ENCODE peak calls at places on chromosomes 12 and 14, in nine cellular contexts. One of them, this sample, is unnamed.
A peak's percentile ranks its signal among the peaks of the same experiment; 100 is the strongest.

GRCh38 chr12:121668750-121669524 is 517 bp downstream of the MORN3 start:
- DNase-seq in PC-3: peak; percentile 61
- DNase-seq in K562: peak; percentile 45
- DNase-seq in astrocyte: no peak
- DNase-seq in DND-41: peak; percentile 77
- DNase-seq in neural progenitor cell: peak; percentile 86
- DNase-seq in mammary epithelial cell: no peak
- DNase-seq in HCT116: no peak
- DNase-seq in fibroblast of lung: peak; percentile 13
- DNase-seq in this sample: no peak

GRCh38 chr12:3436496-3437060 is 54.4 kb upstream of the PRMT8 start:
- DNase-seq in fibroblast of lung: no peak
- DNase-seq in mammary epithelial cell: no peak
- DNase-seq in astrocyte: no peak
- DNase-seq in neural progenitor cell: no peak
- DNase-seq in HCT116: no peak
- DNase-seq in DND-41: no peak
- DNase-seq in K562: no peak
- DNase-seq in PC-3: peak; percentile 89
- DNase-seq in this sample: no peak

GRCh38 chr12:96500686-96501085 is 11.3 kb downstream of the CFAP54 start:
- DNase-seq in HCT116: no peak
- DNase-seq in K562: no peak
- DNase-seq in astrocyte: no peak
- DNase-seq in neural progenitor cell: no peak
- DNase-seq in DND-41: no peak
- DNase-seq in mammary epithelial cell: no peak
- DNase-seq in PC-3: peak; percentile 39
- DNase-seq in fibroblast of lung: no peak
- DNase-seq in this sample: peak; percentile 64

GRCh38 chr14:65282909-65283253 is 129.6 kb upstream of the FUT8 start:
- DNase-seq in mammary epithelial cell: no peak
- DNase-seq in K562: no peak
- DNase-seq in neural progenitor cell: no peak
- DNase-seq in DND-41: no peak
- DNase-seq in fibroblast of lung: no peak
- DNase-seq in PC-3: no peak
- DNase-seq in HCT116: no peak
- DNase-seq in astrocyte: no peak
- DNase-seq in this sample: peak; percentile 54

GRCh38 chr12:116053479-116054195 is 223.9 kb downstream of the MED13L start:
- DNase-seq in mammary epithelial cell: peak; percentile 14
- DNase-seq in fibroblast of lung: peak; percentile 82
- DNase-seq in DND-41: no peak
- DNase-seq in HCT116: no peak
- DNase-seq in astrocyte: peak; percentile 84
- DNase-seq in neural progenitor cell: no peak
- DNase-seq in K562: no peak
- DNase-seq in PC-3: peak; percentile 27
- DNase-seq in this sample: no peak

GRCh38 chr12:52258335-52258901 is 16.0 kb upstream of the KRT86 start:
- DNase-seq in HCT116: no peak
- DNase-seq in neural progenitor cell: peak; percentile 78
- DNase-seq in mammary epithelial cell: no peak
- DNase-seq in PC-3: no peak
- DNase-seq in K562: no peak
- DNase-seq in astrocyte: no peak
- DNase-seq in fibroblast of lung: peak; percentile 47
- DNase-seq in DND-41: no peak
- DNase-seq in this sample: no peak

GRCh38 chr12:19517583-19517982 is 78.3 kb downstream of the AEBP2 start:
- DNase-seq in neural progenitor cell: no peak
- DNase-seq in astrocyte: no peak
- DNase-seq in HCT116: no peak
- DNase-seq in fibroblast of lung: no peak
- DNase-seq in DND-41: no peak
- DNase-seq in PC-3: no peak
- DNase-seq in mammary epithelial cell: no peak
- DNase-seq in K562: no peak
- DNase-seq in this sample: no peak

GRCh38 chr14:23177181-23177580 is 6.3 kb downstream of the SLC7A8 start:
- DNase-seq in mammary epithelial cell: no peak
- DNase-seq in fibroblast of lung: no peak
- DNase-seq in K562: no peak
- DNase-seq in PC-3: peak; percentile 15
- DNase-seq in HCT116: no peak
- DNase-seq in astrocyte: no peak
- DNase-seq in DND-41: no peak
- DNase-seq in neural progenitor cell: no peak
- DNase-seq in this sample: no peak

GRCh38 chr12:71158361-71158882 is 623 bp upstream of the TSPAN8 start:
- DNase-seq in HCT116: no peak
- DNase-seq in PC-3: peak; percentile 45
- DNase-seq in fibroblast of lung: peak; percentile 24
- DNase-seq in neural progenitor cell: no peak
- DNase-seq in mammary epithelial cell: no peak
- DNase-seq in astrocyte: peak; percentile 10
- DNase-seq in K562: no peak
- DNase-seq in DND-41: no peak
- DNase-seq in this sample: no peak

GRCh38 chr14:34350903-34351302 is 111.1 kb downstream of the SPTSSA start:
- DNase-seq in DND-41: no peak
- DNase-seq in neural progenitor cell: no peak
- DNase-seq in fibroblast of lung: no peak
- DNase-seq in PC-3: no peak
- DNase-seq in HCT116: no peak
- DNase-seq in astrocyte: no peak
- DNase-seq in mammary epithelial cell: no peak
- DNase-seq in K562: no peak
- DNase-seq in this sample: no peak

GRCh38 chr12:85279449-85280137 is 427 bp upstream of the ALX1 start:
- DNase-seq in HCT116: no peak
- DNase-seq in mammary epithelial cell: no peak
- DNase-seq in DND-41: no peak
- DNase-seq in PC-3: no peak
- DNase-seq in neural progenitor cell: peak; percentile 71
- DNase-seq in fibroblast of lung: peak; percentile 1
- DNase-seq in astrocyte: no peak
- DNase-seq in K562: no peak
- DNase-seq in this sample: no peak

GRCh38 chr12:79566452-79566851 is 124.3 kb downstream of the PAWR start:
- DNase-seq in neural progenitor cell: no peak
- DNase-seq in fibroblast of lung: peak; percentile 49
- DNase-seq in DND-41: no peak
- DNase-seq in PC-3: peak; percentile 57
- DNase-seq in astrocyte: peak; percentile 39
- DNase-seq in HCT116: no peak
- DNase-seq in mammary epithelial cell: peak; percentile 24
- DNase-seq in K562: no peak
- DNase-seq in this sample: no peak

GRCh38 chr14:31241450-31242114 is 34.0 kb upstream of the HECTD1 start:
- DNase-seq in fibroblast of lung: no peak
- DNase-seq in K562: no peak
- DNase-seq in DND-41: no peak
- DNase-seq in HCT116: no peak
- DNase-seq in astrocyte: no peak
- DNase-seq in PC-3: no peak
- DNase-seq in mammary epithelial cell: no peak
- DNase-seq in neural progenitor cell: no peak
- DNase-seq in this sample: no peak

GRCh38 chr12:91594715-91595114 is 412.1 kb upstream of the DCN start:
- DNase-seq in fibroblast of lung: no peak
- DNase-seq in mammary epithelial cell: no peak
- DNase-seq in neural progenitor cell: no peak
- DNase-seq in DND-41: no peak
- DNase-seq in PC-3: no peak
- DNase-seq in K562: no peak
- DNase-seq in astrocyte: no peak
- DNase-seq in HCT116: no peak
- DNase-seq in this sample: peak; percentile 52

DNA sequence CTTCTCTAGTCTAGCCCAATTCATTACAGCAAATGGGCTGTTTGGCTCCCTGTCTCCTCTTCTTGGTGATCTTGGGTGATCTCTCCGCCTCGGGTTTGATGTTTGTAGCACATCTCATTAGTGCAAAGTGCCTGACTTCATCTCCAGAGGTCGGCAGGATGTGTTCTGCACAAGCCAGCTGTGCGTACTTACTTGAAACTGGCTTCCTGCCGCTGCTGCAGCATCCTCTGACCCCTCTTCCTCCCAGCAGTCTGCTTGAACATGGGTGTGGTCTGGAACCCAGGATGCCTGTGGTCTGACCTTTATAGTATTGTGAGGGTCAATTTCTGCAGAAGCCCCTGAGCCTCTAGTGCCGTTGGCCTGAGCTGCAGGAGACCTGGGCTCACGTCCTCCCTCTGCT is 99.2 kb downstream of the BEGAIN start:
- DNase-seq in HCT116: no peak
- DNase-seq in mammary epithelial cell: no peak
- DNase-seq in PC-3: no peak
- DNase-seq in K562: no peak
- DNase-seq in astrocyte: no peak
- DNase-seq in fibroblast of lung: no peak
- DNase-seq in DND-41: peak; percentile 56
- DNase-seq in neural progenitor cell: no peak
- DNase-seq in this sample: no peak
- H3K9ac ChIP-seq in HCT116: no peak overlapping the region
- H3K9ac ChIP-seq in mammary epithelial cell: no peak overlapping the region
- H3K9ac ChIP-seq in PC-3: no peak overlapping the region
- H3K9ac ChIP-seq in K562: no peak overlapping the region
- H3K9ac ChIP-seq in astrocyte: no peak overlapping the region
- H3K9ac ChIP-seq in fibroblast of lung: no peak overlapping the region
- H3K9ac ChIP-seq in DND-41: no peak overlapping the region
- H3K9ac ChIP-seq in neural progenitor cell: no peak overlapping the region
- H3K9ac ChIP-seq in this sample: no peak overlapping the region

GRCh38 chr14:100860556-100861187 is 34.8 kb downstream of the MEG3 start:
- DNase-seq in neural progenitor cell: no peak
- DNase-seq in PC-3: no peak
- DNase-seq in astrocyte: no peak
- DNase-seq in mammary epithelial cell: no peak
- DNase-seq in DND-41: no peak
- DNase-seq in fibroblast of lung: no peak
- DNase-seq in HCT116: no peak
- DNase-seq in K562: no peak
- DNase-seq in this sample: no peak
- H4K20me1 ChIP-seq in neural progenitor cell: no peaks in the 10 kb centered on the region
- H4K20me1 ChIP-seq in PC-3: no peaks in the 10 kb centered on the region
- H4K20me1 ChIP-seq in astrocyte: peaks cover 98% of the 10 kb centered on the region
- H4K20me1 ChIP-seq in mammary epithelial cell: no peaks in the 10 kb centered on the region
- H4K20me1 ChIP-seq in DND-41: no peaks in the 10 kb centered on the region
- H4K20me1 ChIP-seq in fibroblast of lung: no peaks in the 10 kb centered on the region
- H4K20me1 ChIP-seq in HCT116: no peaks in the 10 kb centered on the region
- H4K20me1 ChIP-seq in K562: no peaks in the 10 kb centered on the region
- H4K20me1 ChIP-seq in this sample: no peaks in the 10 kb centered on the region

DNA sequence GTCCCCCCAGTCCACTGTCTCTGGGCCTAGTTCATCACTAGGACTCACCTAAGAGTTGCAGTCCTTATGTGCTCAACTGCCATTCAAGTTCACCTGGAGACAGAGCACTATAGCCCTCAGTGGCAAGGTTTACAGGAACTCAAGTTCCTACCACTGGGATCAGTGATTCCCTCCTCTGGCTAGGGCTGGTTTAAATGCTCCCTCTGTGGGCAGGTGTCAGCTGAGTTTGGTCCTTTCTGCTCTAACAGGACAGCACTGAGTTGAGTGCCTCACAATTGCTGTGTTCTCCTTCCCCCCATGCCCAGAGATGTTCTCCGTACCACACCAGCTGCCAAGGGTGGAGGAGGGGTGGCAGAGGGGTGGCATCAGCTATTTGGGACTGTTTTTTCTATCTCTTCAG is 20.8 kb upstream of the SAV1 start:
- DNase-seq in PC-3: no peak
- DNase-seq in neural progenitor cell: no peak
- DNase-seq in fibroblast of lung: no peak
- DNase-seq in HCT116: no peak
- DNase-seq in K562: no peak
- DNase-seq in astrocyte: no peak
- DNase-seq in mammary epithelial cell: peak; percentile 10
- DNase-seq in DND-41: no peak
- DNase-seq in this sample: no peak
- TF ChIP-seq CTCF in PC-3: no peak
- TF ChIP-seq CTCF in neural progenitor cell: no peak
- TF ChIP-seq CTCF in fibroblast of lung: no peak
- TF ChIP-seq CTCF in HCT116: no peak
- TF ChIP-seq CTCF in K562: no peak
- TF ChIP-seq CTCF in astrocyte: no peak
- TF ChIP-seq CTCF in mammary epithelial cell: no peak
- TF ChIP-seq CTCF in DND-41: no peak
- TF ChIP-seq CTCF in this sample: no peak

DNA sequence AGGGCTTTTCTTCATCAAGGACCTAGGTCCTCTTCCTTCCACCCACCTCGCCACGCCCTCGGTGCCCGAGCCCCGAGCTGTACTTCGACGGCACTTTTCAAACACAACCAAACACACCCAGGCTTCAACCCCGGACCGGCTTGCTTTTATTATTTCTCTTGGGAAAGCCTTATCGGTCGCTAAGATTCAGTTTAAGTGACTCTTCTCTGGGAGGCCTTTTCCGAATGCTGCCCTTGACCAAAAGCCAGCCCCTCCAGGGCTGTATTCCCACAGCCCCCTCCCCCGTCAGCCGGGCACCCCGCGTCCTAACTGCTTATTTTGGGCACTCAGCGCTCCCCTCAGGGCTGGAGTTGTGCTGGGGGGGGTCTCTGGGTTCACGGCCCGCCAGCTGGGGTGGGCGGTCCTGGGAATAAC is 644 bp upstream of the PPP4R4 start:
- DNase-seq in astrocyte: no peak
- DNase-seq in fibroblast of lung: no peak
- DNase-seq in K562: no peak
- DNase-seq in mammary epithelial cell: no peak
- DNase-seq in neural progenitor cell: no peak
- DNase-seq in DND-41: no peak
- DNase-seq in PC-3: no peak
- DNase-seq in HCT116: no peak
- DNase-seq in this sample: no peak
- H3K9ac ChIP-seq in astrocyte: peak overlapping the region; percentile 63
- H3K9ac ChIP-seq in fibroblast of lung: no peak overlapping the region
- H3K9ac ChIP-seq in K562: peak overlapping the region; percentile 82
- H3K9ac ChIP-seq in mammary epithelial cell: peak overlapping the region; percentile 35
- H3K9ac ChIP-seq in neural progenitor cell: no peak overlapping the region
- H3K9ac ChIP-seq in DND-41: peak overlapping the region; percentile 52
- H3K9ac ChIP-seq in PC-3: no peak overlapping the region
- H3K9ac ChIP-seq in HCT116: peak overlapping the region; percentile 37
- H3K9ac ChIP-seq in this sample: peak overlapping the region; percentile 29